ENCODE peak calls at places on chromosomes 2 and 18, in four cellular contexts. H, M, P and E are unnamed samples.

GRCh38 chr2:55139305-55139704 is 89.1 kb upstream of the RTN4 start:
- DNase-seq in P (no peak), H (no peak), M (no peak), E (no peak)

GRCh38 chr2:169106563-169107545 is 37.5 kb downstream of the DHRS9 start:
- DNase-seq in H (no peak), P (no peak), M (no peak), E (no peak)

GRCh38 chr2:45919711-45920111 is 268.2 kb downstream of the PRKCE start:
- DNase-seq in H (no peak), P (no peak), M (no peak), E (no peak)

GRCh38 chr2:226123307-226123706 is 676.3 kb downstream of the IRS1 start:
- DNase-seq in M (no peak), P (peak; percentile 43), H (no peak), E (no peak)

GRCh38 chr2:61460168-61460567 is 10.7 kb downstream of the USP34 start:
- DNase-seq in P (peak; percentile 70), H (peak; percentile 14), M (no peak), E (no peak)

GRCh38 chr2:176652300-176653182 is 383.3 kb downstream of the MTX2 start:
- DNase-seq in P (peak; percentile 67), H (no peak), M (no peak), E (peak; percentile 29)

GRCh38 chr18:58586269-58586668 is 42.6 kb downstream of the ALPK2 start:
- DNase-seq in M (no peak), H (no peak), P (no peak), E (no peak)

GRCh38 chr2:138630164-138630563 is 128.6 kb downstream of the SPOPL start:
- DNase-seq in H (no peak), P (no peak), M (no peak), E (no peak)

GRCh38 chr2:238651306-238652052 is 196.4 kb upstream of the TWIST2 start:
- DNase-seq in M (no peak), P (no peak), H (peak; percentile 19), E (no peak)

GRCh38 chr2:191907545-191907944 is 60.7 kb upstream of the CAVIN2 start:
- DNase-seq in P (no peak), M (no peak), H (no peak), E (no peak)

GRCh38 chr2:62398295-62398855 is 107.6 kb downstream of the TMEM17 start:
- DNase-seq in P (no peak), H (no peak), M (no peak), E (no peak)

GRCh38 chr2:176130153-176130916 is 830 bp downstream of the HOXD8 start:
- DNase-seq in H (peak; percentile 78), P (no peak), M (peak; percentile 85), E (peak; percentile 37)

GRCh38 chr2:189540551-189540950 is 40.0 kb downstream of the SLC40A1 start:
- DNase-seq in M (no peak), P (no peak), H (no peak), E (no peak)

GRCh38 chr2:174722942-174723598 is 41.2 kb downstream of the CHRNA1 start:
- DNase-seq in M (no peak), H (no peak), P (no peak), E (no peak)

GRCh38 chr18:63553117-63553516 is 10.9 kb downstream of the SERPINB12 start:
- DNase-seq in H (no peak), M (no peak), P (peak; percentile 92), E (no peak)

GRCh38 chr18:23725827-23726661 is 36.8 kb downstream of the LAMA3 start:
- DNase-seq in M (no peak), P (no peak), H (no peak), E (no peak)

GRCh38 chr2:232384466-232384865 is 5.9 kb downstream of the ALPP start:
- DNase-seq in P (no peak), M (no peak), H (no peak), E (no peak)

GRCh38 chr2:239687441-239687840 is 286.6 kb upstream of the HDAC4 start:
- DNase-seq in M (no peak), H (peak; percentile 36), P (no peak), E (no peak)

GRCh38 chr2:188628989-188629889 is 337.6 kb downstream of the GULP1 start:
- DNase-seq in M (no peak), P (peak; percentile 80), H (no peak), E (peak; percentile 35)

GRCh38 chr2:69177063-69177771 is 164.2 kb downstream of the ANTXR1 start:
- DNase-seq in H (peak; percentile 71), P (peak; percentile 73), M (peak; percentile 48), E (peak; percentile 47)

GRCh38 chr2:160417745-160418397 is 75.7 kb downstream of the RBMS1 start:
- DNase-seq in M (no peak), P (peak; percentile 91), H (no peak), E (no peak)

GRCh38 chr2:47346107-47346506 is 56.8 kb upstream of the MSH2 start:
- DNase-seq in P (no peak), M (no peak), H (peak; percentile 68), E (no peak)

GRCh38 chr2:118046628-118047210 is 32.8 kb upstream of the CCDC93 start:
- DNase-seq in H (no peak), P (peak; percentile 27), M (no peak), E (no peak)

GRCh38 chr18:55997156-55997561 is 409.2 kb upstream of the TCF4 start:
- DNase-seq in P (no peak), H (no peak), M (no peak), E (no peak)

GRCh38 chr18:45361148-45361851 is 254.0 kb upstream of the SLC14A2 start:
- DNase-seq in P (no peak), M (no peak), H (no peak), E (no peak)

GRCh38 chr2:58594762-58595161 is 353.6 kb upstream of the FANCL start:
- DNase-seq in P (no peak), H (no peak), M (no peak), E (no peak)

GRCh38 chr2:58598171-58598570 is 357.0 kb upstream of the FANCL start:
- DNase-seq in P (no peak), H (no peak), M (no peak), E (no peak)

GRCh38 chr2:58595714-58596113 is 354.6 kb upstream of the FANCL start:
- DNase-seq in M (no peak), H (no peak), P (no peak), E (no peak)

GRCh38 chr2:58594175-58594574 is 353.1 kb upstream of the FANCL start:
- DNase-seq in H (peak; percentile 53), M (no peak), P (no peak), E (no peak)
- TF ChIP-seq CTCF in H (peak; percentile 73), M (no peak), P (peak; percentile 19), E (no peak)

DNA sequence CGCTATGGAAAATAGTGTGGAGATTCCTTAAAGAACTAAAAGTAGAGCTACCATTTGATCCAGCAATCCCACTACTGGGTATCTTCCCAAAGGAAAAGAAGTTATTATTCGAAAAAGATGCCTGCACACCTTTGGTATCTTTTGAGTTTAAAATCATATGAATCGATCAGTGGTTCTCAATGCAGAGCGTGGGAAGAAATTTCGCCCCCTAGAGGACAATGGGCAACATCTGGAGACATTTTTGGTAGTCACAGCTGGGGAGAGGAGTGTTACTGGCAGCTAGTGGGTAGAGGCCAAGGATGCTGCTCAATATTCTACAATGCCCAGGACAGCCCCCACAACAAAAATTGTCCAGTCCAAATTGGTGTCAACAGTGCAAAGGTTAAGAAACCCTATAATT is 425.5 kb downstream of the LRATD1 start:
- DNase-seq in P (no peak), M (no peak), H (peak; percentile 66), E (no peak)
- TF ChIP-seq CTCF in P (peak; percentile 63), M (no peak), H (peak; percentile 80), E (no peak)

GRCh38 chr2:23505984-23506380 is 121.0 kb downstream of the KLHL29 start:
- DNase-seq in M (peak; percentile 50), H (no peak), P (no peak), E (peak; percentile 44)
- TF ChIP-seq CTCF in M (no peak), H (no peak), P (no peak), E (no peak)

GRCh38 chr2:41498791-41499190 is 549.0 kb upstream of the PKDCC start:
- DNase-seq in M (no peak), H (no peak), P (no peak), E (no peak)

GRCh38 chr2:41495050-41495449 is 552.8 kb upstream of the PKDCC start:
- DNase-seq in H (peak; percentile 52), P (no peak), M (no peak), E (no peak)

GRCh38 chr2:41502752-41503151 is 545.1 kb upstream of the PKDCC start:
- DNase-seq in P (no peak), H (no peak), M (no peak), E (no peak)

GRCh38 chr2:41500895-41501294 is 546.9 kb upstream of the PKDCC start:
- DNase-seq in H (no peak), P (no peak), M (no peak), E (no peak)

GRCh38 chr2:41496908-41497307 is 550.9 kb upstream of the PKDCC start:
- DNase-seq in P (no peak), H (no peak), M (no peak), E (no peak)
- TF ChIP-seq CTCF in P (peak; percentile 34), H (peak; percentile 46), M (no peak), E (no peak)

GRCh38 chr2:179354739-179355537 is 90.3 kb upstream of the SESTD1 start:
- DNase-seq in M (no peak), P (no peak), H (no peak), E (no peak)
- TF ChIP-seq CTCF in M (no peak), P (peak; percentile 76), H (peak; percentile 69), E (no peak)